ENCODE peak calls at places on chromosomes 6 and 20, in ten cellular contexts. U, M, P, J, F, B, G, T, R and I are unnamed samples.

GRCh38 chr6:131197716-131198115 is 62.4 kb downstream of the AKAP7 start:
- DNase-seq in U (no peak), M (no peak), P (no peak), J (no peak), F (no peak), B (peak; percentile 52), G (no peak), T (no peak), R (no peak), I (no peak)

GRCh38 chr6:32439708-32440214 is at the start of gene HLA-DRA:
- DNase-seq in U (peak; percentile 14), M (peak; percentile 56), P (peak; percentile 55), J (no peak), F (peak; percentile 69), B (peak; percentile 60), G (no peak), T (peak; percentile 29), R (peak; percentile 65), I (peak; percentile 4)

GRCh38 chr6:157908369-157909281 is 73.0 kb upstream of the SYNJ2 start:
- DNase-seq in U (no peak), M (no peak), P (no peak), J (no peak), F (peak; percentile 57), B (no peak), G (no peak), T (no peak), R (no peak), I (no peak)

GRCh38 chr6:158027590-158028285 is 46.1 kb downstream of the SYNJ2 start:
- DNase-seq in U (no peak), M (no peak), P (no peak), J (no peak), F (no peak), B (no peak), G (no peak), T (no peak), R (no peak), I (no peak)

GRCh38 chr20:62602550-62602949 is 39.8 kb upstream of the SLCO4A1 start:
- DNase-seq in U (no peak), M (no peak), P (no peak), J (no peak), F (peak; percentile 79), B (no peak), G (no peak), T (no peak), R (no peak), I (no peak)

GRCh38 chr6:41578714-41579610 is 32.8 kb downstream of the FOXP4 start:
- DNase-seq in U (no peak), M (peak; percentile 36), P (peak; percentile 56), J (no peak), F (peak; percentile 45), B (no peak), G (no peak), T (no peak), R (no peak), I (no peak)

GRCh38 chr6:33812669-33813068 is 8.9 kb upstream of the MLN start:
- DNase-seq in U (no peak), M (peak; percentile 92), P (peak; percentile 75), J (no peak), F (peak; percentile 28), B (no peak), G (peak; percentile 62), T (no peak), R (no peak), I (no peak)

GRCh38 chr6:157551041-157551832 is 170.2 kb downstream of the ZDHHC14 start:
- DNase-seq in U (no peak), M (no peak), P (no peak), J (no peak), F (no peak), B (no peak), G (no peak), T (no peak), R (no peak), I (no peak)

GRCh38 chr20:46683939-46684750 is 5.1 kb downstream of the TP53RK start:
- DNase-seq in U (no peak), M (peak; percentile 81), P (peak; percentile 79), J (no peak), F (no peak), B (no peak), G (no peak), T (no peak), R (no peak), I (no peak)

GRCh38 chr6:108942556-108943492 is 94.6 kb downstream of the ARMC2 start:
- DNase-seq in U (peak; percentile 49), M (no peak), P (no peak), J (peak; percentile 52), F (no peak), B (peak; percentile 72), G (no peak), T (peak; percentile 13), R (peak; percentile 46), I (peak; percentile 50)

GRCh38 chr6:108714012-108714773 is 134.0 kb upstream of the ARMC2 start:
- DNase-seq in U (no peak), M (no peak), P (no peak), J (no peak), F (peak; percentile 66), B (peak; percentile 7), G (no peak), T (no peak), R (no peak), I (no peak)

GRCh38 chr6:51495016-51495805 is 592.2 kb downstream of the PKHD1 start:
- DNase-seq in U (no peak), M (no peak), P (no peak), J (no peak), F (no peak), B (no peak), G (no peak), T (no peak), R (no peak), I (no peak)

GRCh38 chr6:148395583-148396101 is 53.0 kb downstream of the SASH1 start:
- DNase-seq in U (no peak), M (no peak), P (peak; percentile 25), J (no peak), F (no peak), B (no peak), G (no peak), T (no peak), R (no peak), I (no peak)

GRCh38 chr6:137698636-137699035 is 168.4 kb upstream of the TNFAIP3 start:
- DNase-seq in U (no peak), M (no peak), P (no peak), J (no peak), F (peak; percentile 95), B (no peak), G (no peak), T (no peak), R (no peak), I (no peak)

GRCh38 chr6:161444464-161444863 is 170.6 kb upstream of the AGPAT4 start:
- DNase-seq in U (no peak), M (no peak), P (peak; percentile 18), J (no peak), F (peak; percentile 48), B (no peak), G (no peak), T (no peak), R (no peak), I (no peak)

GRCh38 chr20:58309607-58310290 is at the start of gene RAB22A:
- DNase-seq in U (peak; percentile 73), M (peak; percentile 91), P (peak; percentile 98), J (peak; percentile 81), F (peak; percentile 51), B (peak; percentile 81), G (peak; percentile 83), T (peak; percentile 60), R (peak; percentile 72), I (peak; percentile 75)

GRCh38 chr6:105755885-105756284 is 330.3 kb upstream of the PRDM1 start:
- DNase-seq in U (no peak), M (no peak), P (no peak), J (no peak), F (no peak), B (no peak), G (no peak), T (no peak), R (no peak), I (no peak)